ENCODE peak calls at places on chromosomes 12 and 14, in nine cellular contexts. One of them, this sample, is unnamed.

GRCh38 chr14:82366803-82367202 is 833.1 kb upstream of the SEL1L start:
- DNase-seq in aorta: no peak
- DNase-seq in endothelial cell of umbilical vein: no peak
- DNase-seq in CD8-positive, alpha-beta memory T cell: no peak
- DNase-seq in SK-N-SH: no peak
- DNase-seq in tibial artery: no peak
- DNase-seq in colonic mucosa: no peak
- DNase-seq in A549: no peak
- DNase-seq in IMR-90: no peak
- DNase-seq in this sample: no peak

GRCh38 chr12:497501-498160 is 37.9 kb downstream of the B4GALNT3 start:
- DNase-seq in IMR-90: no peak
- DNase-seq in A549: no peak
- DNase-seq in tibial artery: no peak
- DNase-seq in aorta: no peak
- DNase-seq in CD8-positive, alpha-beta memory T cell: no peak
- DNase-seq in colonic mucosa: no peak
- DNase-seq in SK-N-SH: no peak
- DNase-seq in endothelial cell of umbilical vein: no peak
- DNase-seq in this sample: no peak

GRCh38 chr12:54304187-54304810 is 3.5 kb upstream of the NFE2 start:
- DNase-seq in CD8-positive, alpha-beta memory T cell: peak; percentile 32
- DNase-seq in A549: peak; percentile 58
- DNase-seq in colonic mucosa: peak; percentile 74
- DNase-seq in endothelial cell of umbilical vein: no peak
- DNase-seq in tibial artery: peak; percentile 79
- DNase-seq in SK-N-SH: no peak
- DNase-seq in aorta: peak; percentile 80
- DNase-seq in IMR-90: no peak
- DNase-seq in this sample: peak; percentile 74

GRCh38 chr12:50221228-50222008 is 54.2 kb upstream of the CERS5 start:
- DNase-seq in colonic mucosa: no peak
- DNase-seq in SK-N-SH: peak; percentile 71
- DNase-seq in A549: peak; percentile 31
- DNase-seq in CD8-positive, alpha-beta memory T cell: no peak
- DNase-seq in IMR-90: peak; percentile 91
- DNase-seq in tibial artery: no peak
- DNase-seq in aorta: no peak
- DNase-seq in endothelial cell of umbilical vein: peak; percentile 78
- DNase-seq in this sample: peak; percentile 94

GRCh38 chr12:43863770-43864366 is 28.0 kb downstream of the TMEM117 start:
- DNase-seq in aorta: no peak
- DNase-seq in colonic mucosa: no peak
- DNase-seq in IMR-90: no peak
- DNase-seq in SK-N-SH: no peak
- DNase-seq in tibial artery: no peak
- DNase-seq in A549: no peak
- DNase-seq in CD8-positive, alpha-beta memory T cell: no peak
- DNase-seq in endothelial cell of umbilical vein: no peak
- DNase-seq in this sample: no peak

GRCh38 chr12:120835657-120836056 is 68.5 kb downstream of the SPPL3 start:
- DNase-seq in colonic mucosa: no peak
- DNase-seq in tibial artery: no peak
- DNase-seq in SK-N-SH: no peak
- DNase-seq in aorta: no peak
- DNase-seq in endothelial cell of umbilical vein: no peak
- DNase-seq in IMR-90: no peak
- DNase-seq in CD8-positive, alpha-beta memory T cell: no peak
- DNase-seq in A549: no peak
- DNase-seq in this sample: no peak

GRCh38 chr12:93219947-93220346 is 157.8 kb upstream of the NUDT4 start:
- DNase-seq in colonic mucosa: no peak
- DNase-seq in CD8-positive, alpha-beta memory T cell: no peak
- DNase-seq in aorta: no peak
- DNase-seq in IMR-90: no peak
- DNase-seq in tibial artery: no peak
- DNase-seq in endothelial cell of umbilical vein: no peak
- DNase-seq in SK-N-SH: no peak
- DNase-seq in A549: no peak
- DNase-seq in this sample: no peak

GRCh38 chr12:130139971-130140547 is 22.2 kb upstream of the FZD10 start:
- DNase-seq in aorta: no peak
- DNase-seq in colonic mucosa: no peak
- DNase-seq in tibial artery: no peak
- DNase-seq in endothelial cell of umbilical vein: no peak
- DNase-seq in A549: peak; percentile 54
- DNase-seq in SK-N-SH: no peak
- DNase-seq in IMR-90: no peak
- DNase-seq in CD8-positive, alpha-beta memory T cell: no peak
- DNase-seq in this sample: no peak

GRCh38 chr14:90644882-90645281 is 171.3 kb downstream of the TTC7B start:
- DNase-seq in aorta: no peak
- DNase-seq in endothelial cell of umbilical vein: no peak
- DNase-seq in CD8-positive, alpha-beta memory T cell: no peak
- DNase-seq in A549: no peak
- DNase-seq in colonic mucosa: no peak
- DNase-seq in tibial artery: peak; percentile 41
- DNase-seq in IMR-90: peak; percentile 80
- DNase-seq in SK-N-SH: no peak
- DNase-seq in this sample: peak; percentile 71

GRCh38 chr12:54292931-54293241 is 7.9 kb downstream of the NFE2 start:
- DNase-seq in CD8-positive, alpha-beta memory T cell: no peak
- DNase-seq in IMR-90: no peak
- DNase-seq in endothelial cell of umbilical vein: no peak
- DNase-seq in SK-N-SH: no peak
- DNase-seq in colonic mucosa: no peak
- DNase-seq in A549: no peak
- DNase-seq in tibial artery: no peak
- DNase-seq in aorta: no peak
- DNase-seq in this sample: no peak

GRCh38 chr12:77087427-77087826 is 22.1 kb upstream of the E2F7 start:
- DNase-seq in A549: no peak
- DNase-seq in colonic mucosa: no peak
- DNase-seq in aorta: no peak
- DNase-seq in IMR-90: peak; percentile 95
- DNase-seq in tibial artery: no peak
- DNase-seq in CD8-positive, alpha-beta memory T cell: no peak
- DNase-seq in endothelial cell of umbilical vein: peak; percentile 38
- DNase-seq in SK-N-SH: no peak
- DNase-seq in this sample: peak; percentile 75

GRCh38 chr12:104710940-104711725 is 247.0 kb downstream of the SLC41A2 start:
- DNase-seq in IMR-90: peak; percentile 76
- DNase-seq in tibial artery: no peak
- DNase-seq in CD8-positive, alpha-beta memory T cell: no peak
- DNase-seq in SK-N-SH: peak; percentile 42
- DNase-seq in endothelial cell of umbilical vein: no peak
- DNase-seq in aorta: no peak
- DNase-seq in A549: no peak
- DNase-seq in colonic mucosa: no peak
- DNase-seq in this sample: peak; percentile 95

GRCh38 chr12:44015333-44015941 is 179.6 kb downstream of the TMEM117 start:
- DNase-seq in tibial artery: no peak
- DNase-seq in CD8-positive, alpha-beta memory T cell: no peak
- DNase-seq in A549: peak; percentile 57
- DNase-seq in SK-N-SH: peak; percentile 23
- DNase-seq in endothelial cell of umbilical vein: peak; percentile 56
- DNase-seq in aorta: no peak
- DNase-seq in IMR-90: peak; percentile 66
- DNase-seq in colonic mucosa: no peak
- DNase-seq in this sample: peak; percentile 70

GRCh38 chr12:47166365-47166764 is 86.6 kb upstream of the AMIGO2 start:
- DNase-seq in endothelial cell of umbilical vein: no peak
- DNase-seq in CD8-positive, alpha-beta memory T cell: no peak
- DNase-seq in SK-N-SH: no peak
- DNase-seq in tibial artery: no peak
- DNase-seq in IMR-90: no peak
- DNase-seq in aorta: no peak
- DNase-seq in colonic mucosa: no peak
- DNase-seq in A549: no peak
- DNase-seq in this sample: no peak

GRCh38 chr14:90553921-90554336 is 157.1 kb downstream of the CALM1 start:
- DNase-seq in tibial artery: no peak
- DNase-seq in endothelial cell of umbilical vein: no peak
- DNase-seq in IMR-90: no peak
- DNase-seq in colonic mucosa: no peak
- DNase-seq in SK-N-SH: no peak
- DNase-seq in aorta: peak; percentile 66
- DNase-seq in CD8-positive, alpha-beta memory T cell: no peak
- DNase-seq in A549: no peak
- DNase-seq in this sample: no peak

GRCh38 chr14:68236525-68236924 is 416.9 kb downstream of the RAD51B start:
- DNase-seq in tibial artery: no peak
- DNase-seq in colonic mucosa: no peak
- DNase-seq in IMR-90: no peak
- DNase-seq in A549: no peak
- DNase-seq in SK-N-SH: no peak
- DNase-seq in CD8-positive, alpha-beta memory T cell: no peak
- DNase-seq in endothelial cell of umbilical vein: no peak
- DNase-seq in aorta: no peak
- DNase-seq in this sample: no peak

GRCh38 chr14:101398011-101398410 is 163.3 kb upstream of the DIO3 start:
- DNase-seq in A549: no peak
- DNase-seq in endothelial cell of umbilical vein: no peak
- DNase-seq in CD8-positive, alpha-beta memory T cell: no peak
- DNase-seq in aorta: no peak
- DNase-seq in IMR-90: no peak
- DNase-seq in SK-N-SH: no peak
- DNase-seq in tibial artery: no peak
- DNase-seq in colonic mucosa: no peak
- DNase-seq in this sample: peak; percentile 4

GRCh38 chr12:42213023-42213422 is 25.0 kb downstream of the YAF2 start:
- DNase-seq in CD8-positive, alpha-beta memory T cell: no peak
- DNase-seq in IMR-90: peak; percentile 59
- DNase-seq in endothelial cell of umbilical vein: peak; percentile 61
- DNase-seq in colonic mucosa: peak; percentile 28
- DNase-seq in SK-N-SH: peak; percentile 51
- DNase-seq in A549: no peak
- DNase-seq in tibial artery: no peak
- DNase-seq in aorta: no peak
- DNase-seq in this sample: no peak

GRCh38 chr14:25444381-25444780 is 394.4 kb upstream of the STXBP6 start:
- DNase-seq in IMR-90: no peak
- DNase-seq in tibial artery: no peak
- DNase-seq in aorta: no peak
- DNase-seq in SK-N-SH: no peak
- DNase-seq in endothelial cell of umbilical vein: no peak
- DNase-seq in A549: no peak
- DNase-seq in colonic mucosa: no peak
- DNase-seq in CD8-positive, alpha-beta memory T cell: no peak
- DNase-seq in this sample: no peak
- H3K9me3 ChIP-seq in IMR-90: peaks cover 7% of the 10 kb centered on the region
- H3K9me3 ChIP-seq in tibial artery: no peaks in the 10 kb centered on the region
- H3K9me3 ChIP-seq in aorta: no peaks in the 10 kb centered on the region
- H3K9me3 ChIP-seq in SK-N-SH: no peaks in the 10 kb centered on the region
- H3K9me3 ChIP-seq in endothelial cell of umbilical vein: no peaks in the 10 kb centered on the region
- H3K9me3 ChIP-seq in A549: no peaks in the 10 kb centered on the region
- H3K9me3 ChIP-seq in colonic mucosa: no peaks in the 10 kb centered on the region
- H3K9me3 ChIP-seq in CD8-positive, alpha-beta memory T cell: no peaks in the 10 kb centered on the region
- H3K9me3 ChIP-seq in this sample: no peaks in the 10 kb centered on the region

GRCh38 chr12:90589966-90590365 is 365.0 kb downstream of the CCER1 start:
- DNase-seq in aorta: no peak
- DNase-seq in SK-N-SH: no peak
- DNase-seq in colonic mucosa: no peak
- DNase-seq in IMR-90: no peak
- DNase-seq in endothelial cell of umbilical vein: no peak
- DNase-seq in tibial artery: no peak
- DNase-seq in A549: no peak
- DNase-seq in CD8-positive, alpha-beta memory T cell: no peak
- DNase-seq in this sample: peak; percentile 46

DNA sequence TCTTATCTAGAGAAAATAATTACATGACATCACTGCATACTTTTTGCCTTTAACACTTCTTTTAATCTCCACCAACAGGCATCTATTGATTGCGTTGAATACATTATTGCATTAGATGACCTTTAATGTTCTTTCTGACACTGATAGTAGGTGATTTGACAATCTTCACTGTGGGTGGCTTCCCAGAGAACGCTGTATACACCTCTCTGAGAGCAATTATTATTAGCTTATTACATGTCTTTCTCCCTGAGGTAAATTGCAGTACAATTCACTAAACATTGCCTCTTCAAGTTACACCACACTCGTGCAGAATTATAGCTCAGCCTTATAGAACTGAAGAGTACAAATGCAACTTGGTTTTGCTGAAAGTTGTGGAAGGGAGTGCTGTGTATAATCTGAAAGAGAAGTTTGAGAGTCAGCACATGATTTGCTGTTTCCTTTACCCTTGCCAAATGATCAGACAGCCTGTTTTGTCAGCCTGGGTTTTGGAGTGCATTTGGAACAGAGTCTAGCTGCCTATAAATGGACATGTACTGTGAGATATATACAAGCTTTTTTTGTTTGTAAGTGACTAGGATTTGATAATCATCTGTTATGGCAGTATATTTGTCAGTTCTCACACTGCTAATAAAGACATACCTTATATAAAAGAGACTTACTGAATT is 369.2 kb downstream of the CCER1 start:
- DNase-seq in endothelial cell of umbilical vein: peak; percentile 16
- DNase-seq in CD8-positive, alpha-beta memory T cell: no peak
- DNase-seq in colonic mucosa: no peak
- DNase-seq in IMR-90: no peak
- DNase-seq in SK-N-SH: no peak
- DNase-seq in tibial artery: no peak
- DNase-seq in A549: no peak
- DNase-seq in aorta: no peak
- DNase-seq in this sample: no peak
- H3K9me3 ChIP-seq in endothelial cell of umbilical vein: no peaks in the 10 kb centered on the region
- H3K9me3 ChIP-seq in CD8-positive, alpha-beta memory T cell: no peaks in the 10 kb centered on the region
- H3K9me3 ChIP-seq in colonic mucosa: no peaks in the 10 kb centered on the region
- H3K9me3 ChIP-seq in IMR-90: no peaks in the 10 kb centered on the region
- H3K9me3 ChIP-seq in SK-N-SH: no peaks in the 10 kb centered on the region
- H3K9me3 ChIP-seq in tibial artery: no peaks in the 10 kb centered on the region
- H3K9me3 ChIP-seq in A549: no peaks in the 10 kb centered on the region
- H3K9me3 ChIP-seq in aorta: no peaks in the 10 kb centered on the region
- H3K9me3 ChIP-seq in this sample: no peaks in the 10 kb centered on the region

DNA sequence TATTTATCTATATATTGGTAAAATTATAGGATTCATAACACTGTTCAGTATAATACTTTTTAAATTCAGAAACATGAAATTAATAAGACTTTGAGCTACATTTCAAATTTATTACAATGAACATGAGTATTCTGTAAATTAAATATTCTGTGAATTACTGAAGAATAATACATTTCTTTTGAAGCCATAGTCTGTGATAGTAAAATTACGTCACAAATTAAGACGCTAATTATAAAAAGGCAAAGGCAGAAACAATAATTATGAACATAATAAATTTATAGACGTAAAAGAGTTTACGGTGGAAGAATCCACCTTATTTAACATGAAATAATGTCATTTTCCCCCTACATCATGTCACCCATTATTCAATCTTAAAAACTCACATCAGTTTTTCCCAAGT is 118.9 kb downstream of the NOVA1 start:
- DNase-seq in IMR-90: no peak
- DNase-seq in tibial artery: no peak
- DNase-seq in SK-N-SH: no peak
- DNase-seq in colonic mucosa: no peak
- DNase-seq in endothelial cell of umbilical vein: no peak
- DNase-seq in aorta: no peak
- DNase-seq in A549: no peak
- DNase-seq in CD8-positive, alpha-beta memory T cell: no peak
- DNase-seq in this sample: no peak
- H3K9me3 ChIP-seq in IMR-90: no peaks in the 10 kb centered on the region
- H3K9me3 ChIP-seq in tibial artery: no peaks in the 10 kb centered on the region
- H3K9me3 ChIP-seq in SK-N-SH: no peaks in the 10 kb centered on the region
- H3K9me3 ChIP-seq in colonic mucosa: no peaks in the 10 kb centered on the region
- H3K9me3 ChIP-seq in endothelial cell of umbilical vein: no peaks in the 10 kb centered on the region
- H3K9me3 ChIP-seq in aorta: no peaks in the 10 kb centered on the region
- H3K9me3 ChIP-seq in A549: no peaks in the 10 kb centered on the region
- H3K9me3 ChIP-seq in CD8-positive, alpha-beta memory T cell: no peaks in the 10 kb centered on the region
- H3K9me3 ChIP-seq in this sample: no peaks in the 10 kb centered on the region

GRCh38 chr14:47763188-47763854 is 87.9 kb upstream of the MDGA2 start:
- DNase-seq in aorta: no peak
- DNase-seq in SK-N-SH: no peak
- DNase-seq in A549: no peak
- DNase-seq in CD8-positive, alpha-beta memory T cell: no peak
- DNase-seq in tibial artery: no peak
- DNase-seq in colonic mucosa: no peak
- DNase-seq in IMR-90: no peak
- DNase-seq in endothelial cell of umbilical vein: no peak
- DNase-seq in this sample: no peak
- H3K9me3 ChIP-seq in aorta: no peaks in the 10 kb centered on the region
- H3K9me3 ChIP-seq in SK-N-SH: no peaks in the 10 kb centered on the region
- H3K9me3 ChIP-seq in A549: no peaks in the 10 kb centered on the region
- H3K9me3 ChIP-seq in CD8-positive, alpha-beta memory T cell: no peaks in the 10 kb centered on the region
- H3K9me3 ChIP-seq in tibial artery: no peaks in the 10 kb centered on the region
- H3K9me3 ChIP-seq in colonic mucosa: no peaks in the 10 kb centered on the region
- H3K9me3 ChIP-seq in IMR-90: peaks cover 6% of the 10 kb centered on the region
- H3K9me3 ChIP-seq in endothelial cell of umbilical vein: peaks cover 5% of the 10 kb centered on the region
- H3K9me3 ChIP-seq in this sample: no peaks in the 10 kb centered on the region

This sample was measured in GM23248.